ENCODE peak calls at places on chromosomes 13 and 19, in five cellular contexts. One of them, this sample, is unnamed.

GRCh38 chr13:33229446-33230177 is 55.9 kb downstream of the STARD13 start:
- DNase-seq in thyroid gland: no peak
- DNase-seq in tibial artery: no peak
- DNase-seq in fibroblast of lung: no peak
- DNase-seq in fibroblast of villous mesenchyme: no peak
- DNase-seq in this sample: no peak

GRCh38 chr19:32605544-32605943 is 24.6 kb downstream of the PDCD5 start:
- DNase-seq in thyroid gland: no peak
- DNase-seq in tibial artery: no peak
- DNase-seq in fibroblast of lung: no peak
- DNase-seq in fibroblast of villous mesenchyme: no peak
- DNase-seq in this sample: no peak

GRCh38 chr19:45113628-45114027 is 20.6 kb downstream of the PPP1R37 start:
- DNase-seq in thyroid gland: no peak
- DNase-seq in tibial artery: no peak
- DNase-seq in fibroblast of lung: no peak
- DNase-seq in fibroblast of villous mesenchyme: no peak
- DNase-seq in this sample: no peak

GRCh38 chr13:66634384-66634783 is 595.8 kb downstream of the PCDH9 start:
- DNase-seq in thyroid gland: no peak
- DNase-seq in tibial artery: no peak
- DNase-seq in fibroblast of lung: peak
- DNase-seq in fibroblast of villous mesenchyme: no peak
- DNase-seq in this sample: peak

GRCh38 chr13:48580886-48581285 is 48.0 kb upstream of the RCBTB2 start:
- DNase-seq in thyroid gland: no peak
- DNase-seq in tibial artery: no peak
- DNase-seq in fibroblast of lung: no peak
- DNase-seq in fibroblast of villous mesenchyme: no peak
- DNase-seq in this sample: no peak

GRCh38 chr13:40941581-40941980 is 77.5 kb downstream of the ELF1 start:
- DNase-seq in thyroid gland: no peak
- DNase-seq in tibial artery: no peak
- DNase-seq in fibroblast of lung: no peak
- DNase-seq in fibroblast of villous mesenchyme: no peak
- DNase-seq in this sample: no peak

GRCh38 chr13:51538626-51539179 is 45.6 kb upstream of the WDFY2 start:
- DNase-seq in thyroid gland: no peak
- DNase-seq in tibial artery: no peak
- DNase-seq in fibroblast of lung: no peak
- DNase-seq in fibroblast of villous mesenchyme: no peak
- DNase-seq in this sample: no peak

GRCh38 chr13:83515267-83515666 is 367.0 kb downstream of the SLITRK1 start:
- DNase-seq in thyroid gland: no peak
- DNase-seq in tibial artery: no peak
- DNase-seq in fibroblast of lung: peak
- DNase-seq in fibroblast of villous mesenchyme: no peak
- DNase-seq in this sample: peak

GRCh38 chr19:7492142-7493055 is 3.6 kb upstream of the PEX11G start:
- DNase-seq in thyroid gland: no peak
- DNase-seq in tibial artery: no peak
- DNase-seq in fibroblast of lung: no peak
- DNase-seq in fibroblast of villous mesenchyme: peak
- DNase-seq in this sample: peak

GRCh38 chr13:104954210-104954609 is 1581.3 kb downstream of the EFNB2 start:
- DNase-seq in thyroid gland: no peak
- DNase-seq in tibial artery: no peak
- DNase-seq in fibroblast of lung: no peak
- DNase-seq in fibroblast of villous mesenchyme: peak
- DNase-seq in this sample: peak

GRCh38 chr19:43578787-43579186 is 3.2 kb downstream of the PINLYP start:
- DNase-seq in thyroid gland: no peak
- DNase-seq in tibial artery: no peak
- DNase-seq in fibroblast of lung: no peak
- DNase-seq in fibroblast of villous mesenchyme: no peak
- DNase-seq in this sample: no peak

GRCh38 chr19:41744850-41745249 is 10.5 kb upstream of the CEACAM6 start:
- DNase-seq in thyroid gland: no peak
- DNase-seq in tibial artery: no peak
- DNase-seq in fibroblast of lung: no peak
- DNase-seq in fibroblast of villous mesenchyme: no peak
- DNase-seq in this sample: no peak

GRCh38 chr19:1567848-1568227 is 287 bp downstream of the MEX3D start:
- DNase-seq in thyroid gland: no peak
- DNase-seq in tibial artery: no peak
- DNase-seq in fibroblast of lung: no peak
- DNase-seq in fibroblast of villous mesenchyme: no peak
- DNase-seq in this sample: no peak
- H3K4me3 ChIP-seq in thyroid gland: no peak
- H3K4me3 ChIP-seq in tibial artery: peak
- H3K4me3 ChIP-seq in fibroblast of lung: peak
- H3K4me3 ChIP-seq in fibroblast of villous mesenchyme: peak
- H3K4me3 ChIP-seq in this sample: peak

GRCh38 chr13:43293008-43293407 is 269.6 kb downstream of the DNAJC15 start:
- DNase-seq in thyroid gland: no peak
- DNase-seq in tibial artery: no peak
- DNase-seq in fibroblast of lung: no peak
- DNase-seq in fibroblast of villous mesenchyme: no peak
- DNase-seq in this sample: no peak
- H3K4me3 ChIP-seq in thyroid gland: no peak
- H3K4me3 ChIP-seq in tibial artery: no peak
- H3K4me3 ChIP-seq in fibroblast of lung: no peak
- H3K4me3 ChIP-seq in fibroblast of villous mesenchyme: no peak
- H3K4me3 ChIP-seq in this sample: no peak

DNA sequence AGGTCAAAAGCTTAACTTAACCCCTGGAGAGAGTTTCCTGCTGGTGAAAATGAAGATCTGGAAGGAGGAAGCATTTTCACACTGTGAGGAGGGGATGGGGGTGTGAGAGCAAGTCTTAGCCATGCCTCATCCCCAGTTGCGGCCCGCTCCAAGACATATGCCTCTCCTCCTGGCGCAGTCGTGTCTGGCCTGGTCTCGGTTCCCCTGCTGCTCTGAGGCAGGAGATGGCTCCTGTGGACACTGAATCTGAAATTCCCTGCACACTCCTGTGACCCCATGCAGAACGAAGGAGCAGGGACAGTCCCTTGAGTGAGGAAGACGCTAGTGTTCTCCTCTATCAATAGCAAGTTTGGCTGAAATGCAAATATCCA is 350 bp upstream of the ZNF69 start:
- DNase-seq in thyroid gland: no peak
- DNase-seq in tibial artery: no peak
- DNase-seq in fibroblast of lung: peak
- DNase-seq in fibroblast of villous mesenchyme: no peak
- DNase-seq in this sample: peak
- H3K4me3 ChIP-seq in thyroid gland: no peak
- H3K4me3 ChIP-seq in tibial artery: peak
- H3K4me3 ChIP-seq in fibroblast of lung: peak
- H3K4me3 ChIP-seq in fibroblast of villous mesenchyme: peak
- H3K4me3 ChIP-seq in this sample: peak

DNA sequence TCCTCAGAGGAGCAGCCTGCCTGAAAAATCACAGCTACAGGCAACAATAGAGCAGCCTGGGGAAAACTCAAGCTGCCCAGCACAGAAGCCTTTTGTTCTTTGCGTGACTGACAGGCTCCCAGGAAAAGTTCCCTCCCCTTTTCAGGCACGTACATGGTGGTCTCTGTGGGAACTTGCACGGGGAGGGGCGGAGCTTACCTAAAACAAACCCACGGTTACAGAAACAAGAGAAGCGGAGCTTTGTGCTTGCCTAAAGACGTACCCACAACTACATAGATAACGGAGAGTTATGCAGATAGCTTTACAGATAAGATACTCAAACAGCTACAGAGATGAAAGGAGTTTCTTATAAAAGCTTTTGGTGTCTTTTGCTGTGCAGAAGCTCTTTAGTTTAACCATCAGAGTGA is 11.4 kb downstream of the ETFB start:
- DNase-seq in thyroid gland: no peak
- DNase-seq in tibial artery: no peak
- DNase-seq in fibroblast of lung: peak
- DNase-seq in fibroblast of villous mesenchyme: peak
- DNase-seq in this sample: peak
- H3K4me3 ChIP-seq in thyroid gland: no peak
- H3K4me3 ChIP-seq in tibial artery: no peak
- H3K4me3 ChIP-seq in fibroblast of lung: no peak
- H3K4me3 ChIP-seq in fibroblast of villous mesenchyme: no peak
- H3K4me3 ChIP-seq in this sample: no peak

DNA sequence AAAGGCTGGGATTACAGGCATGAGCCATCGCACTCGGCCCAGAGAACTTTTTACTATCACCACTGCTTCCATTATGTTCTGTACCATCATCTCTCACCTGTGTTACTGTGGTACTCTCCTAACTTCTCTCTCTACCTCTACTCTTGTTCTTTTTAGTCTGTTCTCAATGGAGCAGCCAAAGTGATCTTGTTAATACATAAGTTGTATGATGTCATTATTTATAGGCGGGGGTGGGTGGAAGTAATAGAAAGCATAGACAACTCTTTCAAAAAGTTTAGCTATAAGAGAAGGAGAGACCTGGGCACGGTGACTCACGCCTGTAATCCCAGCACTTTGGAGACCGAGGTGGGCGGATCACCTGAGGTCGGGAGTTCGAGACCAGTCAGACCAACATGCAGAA is 3.0 kb downstream of the ZNF570 start:
- DNase-seq in thyroid gland: no peak
- DNase-seq in tibial artery: no peak
- DNase-seq in fibroblast of lung: no peak
- DNase-seq in fibroblast of villous mesenchyme: no peak
- DNase-seq in this sample: no peak
- H3K4me3 ChIP-seq in thyroid gland: no peak
- H3K4me3 ChIP-seq in tibial artery: no peak
- H3K4me3 ChIP-seq in fibroblast of lung: no peak
- H3K4me3 ChIP-seq in fibroblast of villous mesenchyme: no peak
- H3K4me3 ChIP-seq in this sample: no peak

DNA sequence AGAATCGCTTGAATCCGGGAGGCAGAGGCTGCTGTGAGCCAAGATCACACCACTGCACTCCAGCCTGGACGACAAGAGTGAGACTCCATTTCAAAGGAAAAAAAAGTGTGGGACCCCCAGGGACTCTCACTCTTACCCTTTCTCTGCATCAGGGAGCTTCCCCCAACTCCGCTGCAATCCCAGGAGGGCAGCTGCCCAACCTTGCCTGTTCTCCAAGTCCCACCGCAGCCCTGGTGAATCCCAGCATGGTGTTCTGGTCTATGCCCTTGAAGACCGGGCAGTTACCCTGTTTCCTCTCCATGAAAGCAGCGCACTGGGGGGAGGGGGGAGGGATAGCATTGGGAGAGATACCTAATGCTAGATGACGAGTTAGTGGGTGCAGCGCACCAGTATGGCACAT is 35.7 kb upstream of the DPRX start:
- DNase-seq in thyroid gland: no peak
- DNase-seq in tibial artery: no peak
- DNase-seq in fibroblast of lung: no peak
- DNase-seq in fibroblast of villous mesenchyme: no peak
- DNase-seq in this sample: no peak
- H3K4me3 ChIP-seq in thyroid gland: no peak
- H3K4me3 ChIP-seq in tibial artery: no peak
- H3K4me3 ChIP-seq in fibroblast of lung: no peak
- H3K4me3 ChIP-seq in fibroblast of villous mesenchyme: no peak
- H3K4me3 ChIP-seq in this sample: no peak

GRCh38 chr13:93226623-93227279 is at the start of gene GPC6:
- DNase-seq in thyroid gland: peak
- DNase-seq in tibial artery: no peak
- DNase-seq in fibroblast of lung: peak
- DNase-seq in fibroblast of villous mesenchyme: peak
- DNase-seq in this sample: peak

GRCh38 chr13:93225610-93226009 is 997 bp upstream of the GPC6 start:
- DNase-seq in thyroid gland: no peak
- DNase-seq in tibial artery: no peak
- DNase-seq in fibroblast of lung: no peak
- DNase-seq in fibroblast of villous mesenchyme: no peak
- DNase-seq in this sample: no peak

GRCh38 chr13:93227280-93227905 is 786 bp downstream of the GPC6 start:
- DNase-seq in thyroid gland: peak
- DNase-seq in tibial artery: no peak
- DNase-seq in fibroblast of lung: peak
- DNase-seq in fibroblast of villous mesenchyme: peak
- DNase-seq in this sample: peak

GRCh38 chr13:93224545-93224944 is 2.1 kb upstream of the GPC6 start:
- DNase-seq in thyroid gland: no peak
- DNase-seq in tibial artery: no peak
- DNase-seq in fibroblast of lung: peak
- DNase-seq in fibroblast of villous mesenchyme: peak
- DNase-seq in this sample: peak

DNA sequence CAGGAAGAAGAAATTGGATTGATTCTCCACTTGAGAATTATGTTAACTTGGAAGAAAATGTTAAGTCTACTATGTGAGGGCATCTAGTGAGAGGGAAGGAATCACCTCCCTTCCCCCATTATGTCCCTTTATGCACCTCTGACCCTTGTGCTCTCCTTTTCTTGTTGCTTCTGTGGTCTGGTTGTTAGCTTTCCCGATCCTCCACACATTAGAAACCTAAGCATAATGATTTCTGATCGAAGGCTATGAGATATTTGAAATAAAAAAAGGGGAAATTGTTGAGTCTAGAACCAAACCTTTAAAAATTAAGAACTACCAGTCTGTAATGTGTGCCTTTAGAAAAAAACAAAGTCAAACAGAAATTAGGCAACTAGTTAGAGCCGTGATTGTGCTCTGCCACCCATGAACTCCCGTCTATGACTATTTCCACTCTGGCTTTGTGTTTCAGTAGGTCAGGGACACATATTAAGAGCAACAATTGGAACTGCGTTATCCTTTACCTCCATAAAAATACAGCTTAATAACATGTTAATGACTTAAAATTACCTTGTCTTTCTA is 463 bp upstream of the GPC6 start:
- DNase-seq in thyroid gland: no peak
- DNase-seq in tibial artery: no peak
- DNase-seq in fibroblast of lung: no peak
- DNase-seq in fibroblast of villous mesenchyme: no peak
- DNase-seq in this sample: no peak
- H3K4me3 ChIP-seq in thyroid gland: no peak
- H3K4me3 ChIP-seq in tibial artery: peak
- H3K4me3 ChIP-seq in fibroblast of lung: peak
- H3K4me3 ChIP-seq in fibroblast of villous mesenchyme: peak
- H3K4me3 ChIP-seq in this sample: peak

This sample was measured in choroid plexus epithelial cell.